ENCODE peak calls at places on chromosomes 2 and 18, in ten cellular contexts. P is activated CD8-positive, alpha-beta memory T cell treated with anti-CD3 and anti-CD28 coated beads, Interleukin-2, amount 50 U/mL, for 4 hours; J is mesenchymal stem cell; B is IMR-90; U is NCI-H460; L is H54; Y is endodermal cell; S is T-helper 9 cell; T is cardiac fibroblast; E is left lung. R is an unnamed sample.

GRCh38 chr2:97747285-97747684 is 33.9 kb downstream of the ZAP70 start:
- DNase-seq in P (no peak), J (no peak), B (no peak), U (no peak), L (no peak), Y (no peak), S (no peak), T (no peak), E (no peak), R (no peak)

GRCh38 chr18:44637210-44638051 is 43.3 kb upstream of the SETBP1 start:
- DNase-seq in P (no peak), J (peak), B (no peak), U (no peak), L (no peak), Y (no peak), S (no peak), T (peak), E (no peak), R (peak)

GRCh38 chr18:73880387-73880786 is 267.2 kb downstream of the FBXO15 start:
- DNase-seq in P (no peak), J (peak), B (no peak), U (no peak), L (no peak), Y (no peak), S (no peak), T (peak), E (no peak), R (no peak)

GRCh38 chr2:240932724-240933047 is 26.6 kb downstream of the CROCC2 start:
- DNase-seq in P (peak), J (no peak), B (no peak), U (no peak), L (no peak), Y (no peak), S (no peak), T (no peak), E (peak), R (no peak)

GRCh38 chr18:75073654-75074053 is 135.3 kb downstream of the PTGR3 start:
- DNase-seq in P (no peak), J (no peak), B (no peak), U (no peak), L (no peak), Y (no peak), S (no peak), T (no peak), E (no peak), R (no peak)

GRCh38 chr2:231930601-231931281 is 4.5 kb upstream of the NPPC start:
- DNase-seq in P (no peak), J (no peak), B (no peak), U (no peak), L (no peak), Y (no peak), S (no peak), T (peak), E (no peak), R (peak)

GRCh38 chr2:62844311-62845090 is 139.0 kb downstream of the EHBP1 start:
- DNase-seq in P (no peak), J (no peak), B (no peak), U (no peak), L (no peak), Y (no peak), S (no peak), T (no peak), E (no peak), R (no peak)

GRCh38 chr2:19350678-19351401 is 7.6 kb downstream of the OSR1 start:
- DNase-seq in P (no peak), J (no peak), B (no peak), U (no peak), L (no peak), Y (peak), S (no peak), T (no peak), E (no peak), R (no peak)

GRCh38 chr2:237517163-237517562 is 30.1 kb downstream of the MLPH start:
- DNase-seq in P (no peak), J (no peak), B (no peak), U (no peak), L (no peak), Y (no peak), S (no peak), T (no peak), E (no peak), R (no peak)

GRCh38 chr2:40488101-40488598 is 36.3 kb upstream of the SLC8A1 start:
- DNase-seq in P (no peak), J (peak), B (peak), U (peak), L (no peak), Y (no peak), S (no peak), T (peak), E (no peak), R (peak)

GRCh38 chr18:26085056-26085455 is 5.4 kb downstream of the SS18 start:
- DNase-seq in P (no peak), J (no peak), B (no peak), U (no peak), L (no peak), Y (no peak), S (no peak), T (no peak), E (no peak), R (no peak)

GRCh38 chr2:199258291-199258690 is 199.4 kb downstream of the SATB2 start:
- DNase-seq in P (no peak), J (no peak), B (no peak), U (no peak), L (no peak), Y (no peak), S (no peak), T (peak), E (no peak), R (no peak)

GRCh38 chr2:237859533-237860272 is at the start of gene RAMP1:
- DNase-seq in P (no peak), J (peak), B (peak), U (no peak), L (no peak), Y (peak), S (no peak), T (peak), E (peak), R (no peak)

GRCh38 chr2:166193446-166193845 is 65.6 kb upstream of the SCN1A start:
- DNase-seq in P (no peak), J (no peak), B (no peak), U (no peak), L (no peak), Y (no peak), S (no peak), T (no peak), E (no peak), R (no peak)

GRCh38 chr18:79918089-79919011 is 33.1 kb downstream of the SLC66A2 start:
- DNase-seq in P (no peak), J (no peak), B (no peak), U (no peak), L (no peak), Y (peak), S (no peak), T (no peak), E (peak), R (no peak)

GRCh38 chr2:133497261-133497893 is 70.9 kb downstream of the NCKAP5 start:
- DNase-seq in P (no peak), J (no peak), B (peak), U (no peak), L (no peak), Y (peak), S (no peak), T (no peak), E (no peak), R (no peak)

GRCh38 chr2:29015701-29016470 is 34.8 kb downstream of the TOGARAM2 start:
- DNase-seq in P (no peak), J (no peak), B (no peak), U (no peak), L (no peak), Y (no peak), S (no peak), T (no peak), E (no peak), R (no peak)

GRCh38 chr18:75896865-75897264 is 469.4 kb upstream of the SMIM21 start:
- DNase-seq in P (no peak), J (no peak), B (no peak), U (no peak), L (no peak), Y (peak), S (no peak), T (peak), E (no peak), R (no peak)

GRCh38 chr18:26546170-26546874 is 2.0 kb downstream of the KCTD1 start:
- DNase-seq in P (no peak), J (no peak), B (no peak), U (no peak), L (no peak), Y (no peak), S (no peak), T (no peak), E (no peak), R (no peak)

GRCh38 chr2:71756280-71756906 is 303.0 kb downstream of the DYSF start:
- DNase-seq in P (no peak), J (peak), B (peak), U (no peak), L (no peak), Y (no peak), S (no peak), T (peak), E (no peak), R (no peak)

GRCh38 chr2:232549655-232550350 is 554 bp downstream of the TIGD1 start:
- DNase-seq in P (no peak), J (no peak), B (no peak), U (peak), L (no peak), Y (no peak), S (no peak), T (no peak), E (no peak), R (no peak)

GRCh38 chr2:13103778-13104493 is 387.2 kb downstream of the TRIB2 start:
- DNase-seq in P (no peak), J (no peak), B (no peak), U (no peak), L (no peak), Y (no peak), S (no peak), T (no peak), E (no peak), R (no peak)

GRCh38 chr2:189104926-189105325 is 74.6 kb downstream of the COL5A2 start:
- DNase-seq in P (no peak), J (peak), B (peak), U (no peak), L (no peak), Y (no peak), S (no peak), T (peak), E (no peak), R (no peak)